ENCODE peak calls at places on chromosomes 2 and 18, in five cellular contexts. Y is choroid plexus epithelial cell, B is SK-N-SH, P is AG09309, K is AG04449. O is an unnamed sample.
A peak's percentile ranks its signal among the peaks of the same experiment; 100 is the strongest.

GRCh38 chr18:75218524-75218923 is 7.9 kb downstream of the TSHZ1 start:
- DNase-seq in Y (no peak), B (no peak), P (no peak), K (no peak), O (no peak)

GRCh38 chr2:10499911-10500521 is 51.9 kb upstream of the ODC1 start:
- DNase-seq in Y (no peak), B (no peak), P (no peak), K (no peak), O (no peak)

GRCh38 chr2:27356056-27356381 is 545 bp downstream of the GTF3C2 start:
- DNase-seq in Y (peak; percentile 62), B (peak; percentile 70), P (no peak), K (no peak), O (peak; percentile 51)

GRCh38 chr18:686339-687111 is 25.9 kb downstream of the ENOSF1 start:
- DNase-seq in Y (peak; percentile 13), B (no peak), P (no peak), K (no peak), O (no peak)

GRCh38 chr18:57094199-57094598 is 52.7 kb upstream of the BOD1L2 start:
- DNase-seq in Y (no peak), B (peak; percentile 34), P (no peak), K (no peak), O (no peak)

GRCh38 chr2:207503234-207503633 is 26.5 kb upstream of the CREB1 start:
- DNase-seq in Y (peak; percentile 89), B (no peak), P (no peak), K (no peak), O (no peak)

GRCh38 chr2:201788371-201788770 is 7.6 kb upstream of the ALS2 start:
- DNase-seq in Y (no peak), B (no peak), P (no peak), K (no peak), O (no peak)

GRCh38 chr2:126717928-126718327 is 62.0 kb downstream of the GYPC start:
- DNase-seq in Y (no peak), B (no peak), P (no peak), K (no peak), O (no peak)

GRCh38 chr18:45774065-45774521 is 50.1 kb downstream of the SLC14A1 start:
- DNase-seq in Y (peak; percentile 61), B (no peak), P (no peak), K (peak; percentile 41), O (no peak)

GRCh38 chr18:57004366-57005121 is 142.3 kb upstream of the BOD1L2 start:
- DNase-seq in Y (peak; percentile 77), B (no peak), P (peak; percentile 18), K (no peak), O (no peak)

GRCh38 chr2:52859065-52859464 is 908.5 kb upstream of the CHAC2 start:
- DNase-seq in Y (no peak), B (no peak), P (no peak), K (no peak), O (no peak)

GRCh38 chr2:203500951-203501350 is 34.1 kb downstream of the RAPH1 start:
- DNase-seq in Y (no peak), B (no peak), P (no peak), K (no peak), O (no peak)

GRCh38 chr2:39606585-39606984 is 59.1 kb upstream of the TMEM178A start:
- DNase-seq in Y (peak; percentile 84), B (no peak), P (no peak), K (no peak), O (no peak)

GRCh38 chr2:98269274-98269673 is 77.0 kb upstream of the CNGA3 start:
- DNase-seq in Y (peak; percentile 81), B (peak; percentile 61), P (peak; percentile 31), K (peak; percentile 3), O (no peak)

GRCh38 chr2:234187646-234188174 is 137.2 kb downstream of the SPP2 start:
- DNase-seq in Y (no peak), B (no peak), P (no peak), K (no peak), O (no peak)

GRCh38 chr18:68342039-68342659 is 372.8 kb downstream of the TMX3 start:
- DNase-seq in Y (no peak), B (no peak), P (no peak), K (no peak), O (no peak)

GRCh38 chr18:26103579-26103978 is 13.2 kb upstream of the SS18 start:
- DNase-seq in Y (peak; percentile 6), B (peak; percentile 7), P (no peak), K (no peak), O (peak; percentile 15)

GRCh38 chr2:235270951-235271350 is 222.9 kb upstream of the AGAP1 start:
- DNase-seq in Y (peak; percentile 89), B (no peak), P (peak; percentile 75), K (peak; percentile 23), O (no peak)

GRCh38 chr18:70276416-70277145 is 12.3 kb upstream of the SOCS6 start:
- DNase-seq in Y (no peak), B (no peak), P (no peak), K (no peak), O (no peak)

GRCh38 chr2:10655841-10656225 is 33.9 kb downstream of the NOL10 start:
- DNase-seq in Y (no peak), B (no peak), P (no peak), K (no peak), O (no peak)

GRCh38 chr2:122238006-122238559 is 482.6 kb downstream of the TSN start:
- DNase-seq in Y (no peak), B (no peak), P (no peak), K (no peak), O (no peak)

GRCh38 chr18:26804474-26804873 is 61.0 kb downstream of the AQP4 start:
- DNase-seq in Y (peak; percentile 73), B (peak; percentile 40), P (no peak), K (no peak), O (peak; percentile 20)

GRCh38 chr2:120593921-120594686 is 141.6 kb upstream of the GLI2 start:
- DNase-seq in Y (no peak), B (no peak), P (no peak), K (no peak), O (no peak)

GRCh38 chr18:57518533-57518932 is 68.0 kb downstream of the FECH start:
- DNase-seq in Y (no peak), B (no peak), P (no peak), K (no peak), O (no peak)

GRCh38 chr2:128640847-128641360 is 322.2 kb upstream of the HS6ST1 start:
- DNase-seq in Y (no peak), B (no peak), P (no peak), K (no peak), O (no peak)

DNA sequence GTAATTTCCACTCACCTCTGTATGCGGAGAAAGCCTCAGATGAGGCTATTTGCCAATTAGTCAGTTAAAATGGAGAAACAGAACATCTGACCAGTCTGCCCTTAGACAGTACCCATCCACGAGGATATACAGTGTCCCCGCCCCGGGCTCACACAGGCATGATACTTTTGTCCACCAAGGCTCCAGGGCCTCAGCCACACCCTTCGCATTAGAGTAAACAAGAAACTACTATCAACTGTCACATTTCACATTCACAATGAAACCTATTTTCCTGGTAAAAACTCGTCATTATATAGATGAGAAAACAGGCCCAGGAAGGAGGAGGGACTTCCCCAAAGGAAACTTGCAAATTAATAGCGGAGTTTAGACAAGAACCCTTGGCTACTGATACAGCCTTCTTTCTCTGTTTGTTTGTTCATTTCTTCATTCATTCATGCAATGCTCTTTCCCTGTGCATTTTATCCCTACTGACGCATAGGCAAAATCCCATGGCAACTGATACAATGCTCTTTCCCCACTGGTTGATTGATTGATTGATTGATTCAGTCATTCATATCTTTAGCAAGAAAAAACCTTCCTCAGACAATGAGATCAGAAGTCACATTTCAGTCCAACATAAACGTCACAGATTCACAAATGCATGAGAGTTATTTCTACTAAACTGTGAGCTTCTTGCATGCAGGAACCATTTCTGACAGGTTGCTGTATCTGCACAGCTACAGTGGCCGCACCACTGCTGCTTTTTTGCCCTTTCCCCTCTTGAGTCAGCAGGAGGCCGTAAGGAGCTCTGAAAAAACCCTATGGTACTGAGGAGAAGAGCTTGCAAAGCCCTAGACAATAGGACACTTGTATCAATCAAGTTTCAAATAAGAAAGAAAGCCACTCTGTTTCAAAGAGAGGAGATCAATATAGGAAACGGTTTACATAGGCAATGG is 777.1 kb downstream of the RNF144A start:
- DNase-seq in Y (no peak), B (no peak), P (no peak), K (no peak), O (no peak)
- TF ChIP-seq CTCF in Y (no peak), B (no peak), P (no peak), K (no peak), O (no peak)

GRCh38 chr18:65753520-65753919 is 2.7 kb downstream of the CDH7 start:
- DNase-seq in Y (peak; percentile 78), B (peak; percentile 69), P (no peak), K (no peak), O (peak; percentile 60)
- TF ChIP-seq CTCF in Y (peak; percentile 71), B (peak; percentile 48), P (no peak), K (no peak), O (peak; percentile 68)

DNA sequence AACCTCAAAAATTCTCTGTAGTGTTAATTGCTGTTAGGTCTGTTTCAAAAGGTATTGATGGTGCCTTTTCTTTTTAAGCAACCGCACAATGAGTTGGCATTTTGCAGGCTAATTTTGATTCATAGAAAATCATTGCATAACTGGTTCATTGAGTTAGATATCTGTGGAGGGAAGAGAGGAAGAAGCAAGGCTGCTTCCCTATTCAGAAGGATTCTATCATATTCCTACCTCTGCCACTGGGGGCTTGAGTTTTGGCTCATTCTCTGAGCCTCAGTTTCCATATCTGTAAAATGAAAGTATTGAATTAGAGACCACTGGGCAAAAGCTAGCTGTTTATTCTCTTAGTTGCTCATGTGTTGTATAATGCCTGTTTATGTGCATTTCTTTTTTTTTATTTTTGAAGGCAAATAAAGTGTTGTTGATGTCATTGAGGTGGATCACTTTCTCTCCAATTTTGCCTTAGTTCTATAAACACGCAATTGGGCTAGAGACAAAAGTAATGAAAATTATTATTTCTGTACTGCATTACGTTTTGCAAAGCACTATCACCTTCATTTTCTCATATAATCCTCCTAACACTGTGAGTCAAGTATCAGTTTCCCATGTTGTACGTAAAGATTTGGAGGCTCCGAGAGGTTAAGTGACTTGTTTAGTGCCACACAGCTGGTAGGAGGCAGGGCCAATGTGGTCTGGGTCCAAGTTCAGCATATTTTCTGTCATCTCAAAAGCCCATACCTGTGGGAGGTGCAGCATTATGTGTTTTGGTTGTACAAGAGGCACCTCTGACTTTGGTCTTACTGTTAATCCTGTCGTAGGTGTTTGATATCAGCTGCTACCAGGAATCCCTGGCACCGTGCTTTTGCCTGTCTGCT is 5.9 kb downstream of the TRIB2 start:
- DNase-seq in Y (peak; percentile 32), B (no peak), P (no peak), K (no peak), O (no peak)
- TF ChIP-seq CTCF in Y (peak; percentile 40), B (peak; percentile 34), P (peak; percentile 23), K (no peak), O (no peak)

DNA sequence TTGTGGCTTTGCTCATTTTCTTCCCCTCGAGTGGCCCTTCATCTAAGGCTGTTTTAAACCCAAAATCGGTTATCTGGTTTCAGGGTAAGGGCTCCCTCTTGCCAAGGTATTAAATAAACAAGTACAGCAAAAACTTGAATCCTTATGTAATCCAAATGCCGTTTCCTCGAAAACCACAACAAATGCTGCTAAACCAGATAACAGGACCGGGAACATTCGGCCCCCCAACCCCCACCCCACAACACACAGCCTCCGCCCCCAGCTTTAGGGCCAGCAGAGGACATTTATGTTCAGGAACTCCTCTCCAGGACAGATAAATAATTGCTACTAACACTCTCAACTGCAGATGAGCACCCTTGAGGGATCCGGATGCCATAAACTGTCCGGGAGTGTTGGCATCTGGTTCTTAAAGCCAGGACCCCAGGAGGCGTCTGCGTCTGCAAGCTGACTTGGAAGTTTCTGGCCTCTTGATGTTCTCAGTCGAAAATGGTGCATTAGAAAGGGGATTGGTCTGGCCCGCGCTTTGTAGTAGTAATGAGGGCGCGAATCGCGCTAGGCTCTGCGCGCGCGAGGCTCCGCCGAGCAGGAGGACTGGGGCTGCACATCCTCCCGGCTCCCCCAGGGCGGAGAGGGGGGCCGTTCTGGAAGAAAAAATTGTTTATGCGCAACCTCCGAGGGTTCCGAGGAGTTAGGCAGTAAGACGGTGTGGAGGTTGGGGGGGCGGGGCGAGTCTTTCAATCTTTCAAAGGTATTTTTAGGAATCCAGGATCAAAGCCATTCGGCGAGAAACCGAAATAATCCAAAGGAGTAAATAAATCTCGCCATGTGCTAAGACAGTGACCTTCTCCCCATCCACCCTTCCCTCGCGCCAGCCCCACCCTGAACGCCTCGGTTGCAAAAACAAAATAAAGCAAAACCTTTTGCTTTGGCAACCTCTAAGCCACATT is 3.9 kb upstream of the ID2 start:
- DNase-seq in Y (peak; percentile 59), B (peak; percentile 85), P (no peak), K (no peak), O (peak; percentile 61)
- TF ChIP-seq CTCF in Y (no peak), B (no peak), P (no peak), K (no peak), O (no peak)